ENCODE peak calls at places on chromosome 2, in four cellular contexts. H is NCI-H774, G is DMS79 treated with DMSO at 0.1 percent for 48 hours, F is NAMALWA. Z is an unnamed sample.

GRCh38 chr2:174334781-174335604 is at the start of gene SP9:
- DNase-seq in H (no peak), G (peak; percentile 53), F (no peak), Z (no peak)

GRCh38 chr2:127083819-127084503 is 23.0 kb downstream of the BIN1 start:
- DNase-seq in H (no peak), G (no peak), F (no peak), Z (no peak)

GRCh38 chr2:11692966-11693521 is 23.0 kb upstream of the NTSR2 start:
- DNase-seq in H (peak; percentile 56), G (peak; percentile 49), F (peak; percentile 86), Z (peak; percentile 91)

GRCh38 chr2:239729681-239730566 is 295.2 kb downstream of the NDUFA10 start:
- DNase-seq in H (no peak), G (no peak), F (no peak), Z (no peak)

GRCh38 chr2:235161565-235161964 is 209.7 kb downstream of the SH3BP4 start:
- DNase-seq in H (no peak), G (no peak), F (no peak), Z (no peak)

GRCh38 chr2:134170269-134170668 is 83.6 kb upstream of the MGAT5 start:
- DNase-seq in H (no peak), G (no peak), F (no peak), Z (no peak)

GRCh38 chr2:109715302-109715937 is 78.7 kb upstream of the RGPD5 start:
- DNase-seq in H (no peak), G (peak; percentile 37), F (no peak), Z (no peak)

GRCh38 chr2:216242365-216242764 is 129.9 kb downstream of the MARCHF4 start:
- DNase-seq in H (peak; percentile 64), G (peak; percentile 23), F (no peak), Z (no peak)

GRCh38 chr2:128329607-128330006 is 10.9 kb upstream of the HS6ST1 start:
- DNase-seq in H (no peak), G (no peak), F (no peak), Z (no peak)

GRCh38 chr2:14941151-14941631 is 308.7 kb downstream of the LRATD1 start:
- DNase-seq in H (no peak), G (no peak), F (no peak), Z (no peak)

GRCh38 chr2:3379647-3380534 is at the start of gene TRAPPC12:
- DNase-seq in H (peak; percentile 93), G (peak; percentile 94), F (peak; percentile 95), Z (peak; percentile 98)

GRCh38 chr2:216827073-216827725 is 32.7 kb downstream of the TNP1 start:
- DNase-seq in H (no peak), G (peak; percentile 71), F (no peak), Z (no peak)

GRCh38 chr2:100321881-100322820 is at the start of gene LONRF2:
- DNase-seq in H (peak; percentile 32), G (peak; percentile 71), F (no peak), Z (no peak)

GRCh38 chr2:226782092-226782713 is 17.4 kb downstream of the IRS1 start:
- DNase-seq in H (no peak), G (no peak), F (no peak), Z (no peak)

GRCh38 chr2:214465386-214466146 is 54.7 kb downstream of the VWC2L start:
- DNase-seq in H (no peak), G (no peak), F (no peak), Z (no peak)

GRCh38 chr2:219252900-219253752 is at the start of gene TUBA4B:
- DNase-seq in H (no peak), G (peak; percentile 23), F (peak; percentile 52), Z (peak; percentile 83)

GRCh38 chr2:158505448-158505934 is 48.7 kb downstream of the PKP4 start:
- DNase-seq in H (no peak), G (no peak), F (no peak), Z (no peak)

GRCh38 chr2:217471329-217471728 is 531.5 kb downstream of the TNS1 start:
- DNase-seq in H (no peak), G (no peak), F (no peak), Z (no peak)

GRCh38 chr2:67437132-67437531 is 40.0 kb downstream of the ETAA1 start:
- DNase-seq in H (no peak), G (no peak), F (no peak), Z (no peak)

GRCh38 chr2:150598383-150598782 is 110.9 kb upstream of the RND3 start:
- DNase-seq in H (no peak), G (no peak), F (no peak), Z (no peak)

GRCh38 chr2:236569593-236569973 is at the start of gene ACKR3:
- DNase-seq in H (peak; percentile 84), G (peak; percentile 88), F (peak; percentile 88), Z (peak; percentile 84)

GRCh38 chr2:65227035-65227470 is 578 bp upstream of the ACTR2 start:
- DNase-seq in H (no peak), G (peak; percentile 24), F (peak; percentile 61), Z (peak; percentile 72)

GRCh38 chr2:85852979-85853498 is 35.8 kb downstream of the ST3GAL5 start:
- DNase-seq in H (no peak), G (no peak), F (peak; percentile 49), Z (peak; percentile 53)

GRCh38 chr2:240412211-240412830 is 23.1 kb upstream of the GPC1 start:
- DNase-seq in H (no peak), G (no peak), F (no peak), Z (no peak)

GRCh38 chr2:226211439-226211838 is 588.2 kb downstream of the IRS1 start:
- DNase-seq in H (no peak), G (no peak), F (no peak), Z (no peak)

GRCh38 chr2:143524001-143524608 is 394.9 kb downstream of the ARHGAP15 start:
- DNase-seq in H (no peak), G (no peak), F (no peak), Z (no peak)

GRCh38 chr2:119489232-119489952 is 34.9 kb downstream of the SCTR start:
- DNase-seq in H (no peak), G (no peak), F (no peak), Z (no peak)

GRCh38 chr2:42196403-42197267 is 27.5 kb downstream of the EML4 start:
- DNase-seq in H (no peak), G (no peak), F (peak; percentile 64), Z (peak; percentile 69)

GRCh38 chr2:197890160-197890559 is 85.8 kb downstream of the PLCL1 start:
- DNase-seq in H (no peak), G (no peak), F (no peak), Z (no peak)

GRCh38 chr2:160367887-160368286 is 125.7 kb downstream of the RBMS1 start:
- DNase-seq in H (no peak), G (no peak), F (peak; percentile 9), Z (peak; percentile 15)

GRCh38 chr2:238237441-238237840 is 2.4 kb downstream of the HES6 start:
- DNase-seq in H (no peak), G (no peak), F (no peak), Z (no peak)

GRCh38 chr2:118430510-118431187 is 342.4 kb downstream of the INSIG2 start:
- DNase-seq in H (no peak), G (no peak), F (no peak), Z (no peak)

GRCh38 chr2:133421516-133422324 is 146.5 kb downstream of the NCKAP5 start:
- DNase-seq in H (peak; percentile 39), G (no peak), F (no peak), Z (peak; percentile 17)

GRCh38 chr2:3635171-3636008 is 22.6 kb upstream of the ALLC start:
- DNase-seq in H (no peak), G (no peak), F (no peak), Z (no peak)

GRCh38 chr2:28746504-28747111 is 5.0 kb upstream of the PPP1CB start:
- DNase-seq in H (no peak), G (no peak), F (no peak), Z (no peak)

GRCh38 chr2:96202152-96202856 is 6.3 kb downstream of the STARD7 start:
- DNase-seq in H (no peak), G (no peak), F (no peak), Z (no peak)

Z was measured in Karpas-422.